ENCODE peak calls at places on chromosomes 5 and 9, in eight cellular contexts. D is fibroblast of mammary gland, U is astrocyte of the spinal cord, N is hypothalamus, O is left cardiac atrium, Y is NCI-H2029 treated with DMSO at 0.1 percent for 48 hours, I is AG08395, K is RCC 7860. A is an unnamed sample.
A peak's percentile ranks its signal among the peaks of the same experiment; 100 is the strongest.

GRCh38 chr5:130024006-130024405 is 119.7 kb downstream of the CHSY3 start:
- DNase-seq in D (peak; percentile 9), U (no peak), N (no peak), O (no peak), Y (no peak), I (no peak), K (no peak), A (no peak)

GRCh38 chr5:132394681-132395259 is 25.3 kb downstream of the SLC22A5 start:
- DNase-seq in D (no peak), U (no peak), N (no peak), O (no peak), Y (peak; percentile 24), I (no peak), K (no peak), A (no peak)

GRCh38 chr5:5492087-5492933 is 69.8 kb downstream of the ICE1 start:
- DNase-seq in D (peak; percentile 72), U (peak; percentile 55), N (no peak), O (no peak), Y (peak; percentile 85), I (peak; percentile 54), K (peak; percentile 61), A (peak; percentile 54)

GRCh38 chr5:124913329-124913653 is 166.9 kb upstream of the ZNF608 start:
- DNase-seq in D (no peak), U (no peak), N (no peak), O (no peak), Y (no peak), I (no peak), K (no peak), A (no peak)

GRCh38 chr9:77097335-77097734 is 77.9 kb downstream of the FOXB2 start:
- DNase-seq in D (no peak), U (no peak), N (no peak), O (no peak), Y (no peak), I (no peak), K (no peak), A (no peak)

GRCh38 chr5:135383803-135384495 is 15.1 kb downstream of the MACROH2A1 start:
- DNase-seq in D (no peak), U (no peak), N (no peak), O (no peak), Y (no peak), I (no peak), K (no peak), A (no peak)

GRCh38 chr5:107469485-107469884 is 201.3 kb downstream of the EFNA5 start:
- DNase-seq in D (peak; percentile 87), U (peak; percentile 93), N (no peak), O (no peak), Y (no peak), I (peak; percentile 76), K (peak; percentile 93), A (no peak)

GRCh38 chr5:33369470-33370134 is 71.2 kb upstream of the TARS1 start:
- DNase-seq in D (peak; percentile 48), U (peak; percentile 64), N (no peak), O (no peak), Y (no peak), I (no peak), K (no peak), A (no peak)

GRCh38 chr9:123615381-123615780 is 259.4 kb downstream of the CRB2 start:
- DNase-seq in D (no peak), U (no peak), N (no peak), O (no peak), Y (peak; percentile 40), I (no peak), K (no peak), A (no peak)

GRCh38 chr5:10854526-10855277 is 93.7 kb upstream of the DAP start:
- DNase-seq in D (peak; percentile 24), U (no peak), N (no peak), O (no peak), Y (no peak), I (no peak), K (peak; percentile 80), A (no peak)

GRCh38 chr5:14617441-14617840 is 35.8 kb downstream of the OTULINL start:
- DNase-seq in D (no peak), U (no peak), N (no peak), O (no peak), Y (no peak), I (no peak), K (no peak), A (no peak)

GRCh38 chr9:124531115-124531514 is 23.9 kb upstream of the NR5A1 start:
- DNase-seq in D (no peak), U (no peak), N (no peak), O (no peak), Y (no peak), I (no peak), K (no peak), A (no peak)

GRCh38 chr9:74035786-74036185 is 461.3 kb upstream of the RORB start:
- DNase-seq in D (peak; percentile 54), U (peak; percentile 19), N (no peak), O (no peak), Y (no peak), I (no peak), K (no peak), A (no peak)

GRCh38 chr5:145925353-145925752 is 11.0 kb upstream of the SH3RF2 start:
- DNase-seq in D (peak; percentile 79), U (peak; percentile 82), N (no peak), O (no peak), Y (no peak), I (peak; percentile 75), K (peak; percentile 92), A (no peak)

GRCh38 chr5:140355551-140355950 is 4.4 kb upstream of the SLC4A9 start:
- DNase-seq in D (no peak), U (no peak), N (no peak), O (no peak), Y (no peak), I (no peak), K (no peak), A (no peak)

GRCh38 chr5:73515232-73515631 is 17.0 kb downstream of the BTF3 start:
- DNase-seq in D (no peak), U (no peak), N (no peak), O (no peak), Y (peak; percentile 97), I (no peak), K (no peak), A (peak; percentile 98)

GRCh38 chr5:165805756-165806155 is 2300.3 kb downstream of the MAT2B start:
- DNase-seq in D (no peak), U (no peak), N (no peak), O (no peak), Y (no peak), I (no peak), K (no peak), A (no peak)

A was measured in LNCaP clone FGC.